ENCODE peak calls at places on chromosomes 13 and 19, in seven cellular contexts. One of them, this sample, is unnamed.

GRCh38 chr19:49210108-49210900 is 52.7 kb downstream of the TRPM4 start:
- DNase-seq in lower lobe of right lung: peak
- DNase-seq in lung: no peak
- DNase-seq in PC-3: peak
- DNase-seq in adrenal gland: peak
- DNase-seq in GM06990: no peak
- DNase-seq in WERI-Rb-1: peak
- DNase-seq in this sample: peak

GRCh38 chr19:30029721-30030510 is 87.9 kb downstream of the URI1 start:
- DNase-seq in PC-3: peak
- DNase-seq in GM06990: peak
- DNase-seq in lower lobe of right lung: no peak
- DNase-seq in lung: no peak
- DNase-seq in WERI-Rb-1: no peak
- DNase-seq in adrenal gland: no peak
- DNase-seq in this sample: peak

GRCh38 chr13:110984798-110985197 is 69.9 kb upstream of the ANKRD10 start:
- DNase-seq in lung: no peak
- DNase-seq in PC-3: no peak
- DNase-seq in adrenal gland: no peak
- DNase-seq in lower lobe of right lung: no peak
- DNase-seq in WERI-Rb-1: no peak
- DNase-seq in GM06990: no peak
- DNase-seq in this sample: no peak

GRCh38 chr13:110554946-110555345 is 6.6 kb downstream of the RAB20 start:
- DNase-seq in WERI-Rb-1: no peak
- DNase-seq in lower lobe of right lung: no peak
- DNase-seq in adrenal gland: no peak
- DNase-seq in lung: no peak
- DNase-seq in GM06990: no peak
- DNase-seq in PC-3: no peak
- DNase-seq in this sample: no peak

GRCh38 chr13:113622791-113623490 is 35.1 kb downstream of the ATP4B start:
- DNase-seq in PC-3: no peak
- DNase-seq in lung: no peak
- DNase-seq in adrenal gland: no peak
- DNase-seq in lower lobe of right lung: peak
- DNase-seq in WERI-Rb-1: no peak
- DNase-seq in GM06990: no peak
- DNase-seq in this sample: no peak

GRCh38 chr13:112966776-112967175 is 2.2 kb upstream of the MCF2L start:
- DNase-seq in adrenal gland: peak
- DNase-seq in GM06990: no peak
- DNase-seq in lung: no peak
- DNase-seq in WERI-Rb-1: no peak
- DNase-seq in lower lobe of right lung: no peak
- DNase-seq in PC-3: no peak
- DNase-seq in this sample: no peak

GRCh38 chr13:36713842-36714241 is 40.0 kb downstream of the SERTM1 start:
- DNase-seq in adrenal gland: no peak
- DNase-seq in lower lobe of right lung: no peak
- DNase-seq in lung: no peak
- DNase-seq in PC-3: peak
- DNase-seq in GM06990: no peak
- DNase-seq in WERI-Rb-1: no peak
- DNase-seq in this sample: peak

GRCh38 chr13:43388282-43389034 is 365.1 kb downstream of the DNAJC15 start:
- DNase-seq in lower lobe of right lung: no peak
- DNase-seq in PC-3: peak
- DNase-seq in WERI-Rb-1: no peak
- DNase-seq in adrenal gland: no peak
- DNase-seq in GM06990: no peak
- DNase-seq in lung: no peak
- DNase-seq in this sample: no peak

GRCh38 chr19:6822311-6822670 is 49.8 kb downstream of the VAV1 start:
- DNase-seq in lower lobe of right lung: peak
- DNase-seq in lung: no peak
- DNase-seq in PC-3: no peak
- DNase-seq in WERI-Rb-1: no peak
- DNase-seq in GM06990: no peak
- DNase-seq in adrenal gland: no peak
- DNase-seq in this sample: no peak

GRCh38 chr19:13981021-13981420 is 25.1 kb downstream of the RFX1 start:
- DNase-seq in lower lobe of right lung: no peak
- DNase-seq in lung: no peak
- DNase-seq in WERI-Rb-1: no peak
- DNase-seq in adrenal gland: no peak
- DNase-seq in PC-3: no peak
- DNase-seq in GM06990: no peak
- DNase-seq in this sample: no peak

GRCh38 chr19:10836478-10837325 is 690 bp upstream of the TMED1 start:
- DNase-seq in adrenal gland: peak
- DNase-seq in GM06990: peak
- DNase-seq in WERI-Rb-1: peak
- DNase-seq in PC-3: no peak
- DNase-seq in lower lobe of right lung: peak
- DNase-seq in lung: peak
- DNase-seq in this sample: peak

GRCh38 chr19:44609219-44609618 is 4.1 kb upstream of the IGSF23 start:
- DNase-seq in PC-3: no peak
- DNase-seq in WERI-Rb-1: no peak
- DNase-seq in lung: no peak
- DNase-seq in GM06990: no peak
- DNase-seq in adrenal gland: no peak
- DNase-seq in lower lobe of right lung: no peak
- DNase-seq in this sample: no peak

GRCh38 chr19:28307963-28308362 is 905.0 kb downstream of the UQCRFS1 start:
- DNase-seq in PC-3: no peak
- DNase-seq in lower lobe of right lung: no peak
- DNase-seq in adrenal gland: no peak
- DNase-seq in GM06990: no peak
- DNase-seq in WERI-Rb-1: no peak
- DNase-seq in lung: no peak
- DNase-seq in this sample: no peak

GRCh38 chr19:58572818-58573657 is at the start of gene MZF1:
- DNase-seq in adrenal gland: peak
- DNase-seq in lung: peak
- DNase-seq in WERI-Rb-1: peak
- DNase-seq in GM06990: peak
- DNase-seq in lower lobe of right lung: peak
- DNase-seq in PC-3: peak
- DNase-seq in this sample: peak

GRCh38 chr13:40445557-40445990 is 220.9 kb downstream of the FOXO1 start:
- DNase-seq in PC-3: peak
- DNase-seq in lung: no peak
- DNase-seq in adrenal gland: peak
- DNase-seq in lower lobe of right lung: peak
- DNase-seq in GM06990: peak
- DNase-seq in WERI-Rb-1: peak
- DNase-seq in this sample: no peak

GRCh38 chr19:13164370-13165090 is 14.3 kb downstream of the IER2 start:
- DNase-seq in adrenal gland: peak
- DNase-seq in GM06990: peak
- DNase-seq in lower lobe of right lung: peak
- DNase-seq in WERI-Rb-1: peak
- DNase-seq in PC-3: peak
- DNase-seq in lung: peak
- DNase-seq in this sample: peak

GRCh38 chr13:28794370-28794769 is 25.8 kb upstream of the MTUS2 start:
- DNase-seq in lower lobe of right lung: no peak
- DNase-seq in adrenal gland: no peak
- DNase-seq in lung: no peak
- DNase-seq in PC-3: no peak
- DNase-seq in GM06990: no peak
- DNase-seq in WERI-Rb-1: no peak
- DNase-seq in this sample: no peak

GRCh38 chr13:48158290-48158689 is 63.4 kb upstream of the MED4 start:
- DNase-seq in lower lobe of right lung: no peak
- DNase-seq in PC-3: no peak
- DNase-seq in WERI-Rb-1: no peak
- DNase-seq in adrenal gland: no peak
- DNase-seq in lung: no peak
- DNase-seq in GM06990: no peak
- DNase-seq in this sample: no peak

GRCh38 chr13:111281751-111282311 is 38.6 kb upstream of the TEX29 start:
- DNase-seq in WERI-Rb-1: no peak
- DNase-seq in adrenal gland: no peak
- DNase-seq in GM06990: no peak
- DNase-seq in lung: no peak
- DNase-seq in PC-3: no peak
- DNase-seq in lower lobe of right lung: no peak
- DNase-seq in this sample: peak

GRCh38 chr13:99617474-99618255 is 116.4 kb downstream of the TM9SF2 start:
- DNase-seq in lung: no peak
- DNase-seq in PC-3: peak
- DNase-seq in lower lobe of right lung: no peak
- DNase-seq in adrenal gland: peak
- DNase-seq in WERI-Rb-1: peak
- DNase-seq in GM06990: no peak
- DNase-seq in this sample: peak

GRCh38 chr19:57269515-57270250 is 10.6 kb upstream of the ZNF460 start:
- DNase-seq in PC-3: peak
- DNase-seq in adrenal gland: no peak
- DNase-seq in GM06990: peak
- DNase-seq in lung: peak
- DNase-seq in WERI-Rb-1: no peak
- DNase-seq in lower lobe of right lung: no peak
- DNase-seq in this sample: peak

GRCh38 chr13:36884235-36884634 is 35.8 kb downstream of the SMAD9 start:
- DNase-seq in lung: no peak
- DNase-seq in lower lobe of right lung: no peak
- DNase-seq in GM06990: no peak
- DNase-seq in adrenal gland: no peak
- DNase-seq in WERI-Rb-1: no peak
- DNase-seq in PC-3: no peak
- DNase-seq in this sample: no peak

GRCh38 chr19:41192574-41193419 is at the start of gene CYP2S1:
- DNase-seq in lung: no peak
- DNase-seq in lower lobe of right lung: peak
- DNase-seq in adrenal gland: no peak
- DNase-seq in WERI-Rb-1: no peak
- DNase-seq in PC-3: peak
- DNase-seq in GM06990: no peak
- DNase-seq in this sample: no peak

GRCh38 chr19:54369082-54369691 is 4.5 kb upstream of the LAIR1 start:
- DNase-seq in lower lobe of right lung: no peak
- DNase-seq in GM06990: no peak
- DNase-seq in lung: no peak
- DNase-seq in adrenal gland: no peak
- DNase-seq in WERI-Rb-1: no peak
- DNase-seq in PC-3: no peak
- DNase-seq in this sample: no peak
- H3K4me3 ChIP-seq in lower lobe of right lung: peak
- H3K4me3 ChIP-seq in GM06990: no peak
- H3K4me3 ChIP-seq in lung: no peak
- H3K4me3 ChIP-seq in adrenal gland: peak
- H3K4me3 ChIP-seq in WERI-Rb-1: no peak
- H3K4me3 ChIP-seq in PC-3: no peak
- H3K4me3 ChIP-seq in this sample: no peak

DNA sequence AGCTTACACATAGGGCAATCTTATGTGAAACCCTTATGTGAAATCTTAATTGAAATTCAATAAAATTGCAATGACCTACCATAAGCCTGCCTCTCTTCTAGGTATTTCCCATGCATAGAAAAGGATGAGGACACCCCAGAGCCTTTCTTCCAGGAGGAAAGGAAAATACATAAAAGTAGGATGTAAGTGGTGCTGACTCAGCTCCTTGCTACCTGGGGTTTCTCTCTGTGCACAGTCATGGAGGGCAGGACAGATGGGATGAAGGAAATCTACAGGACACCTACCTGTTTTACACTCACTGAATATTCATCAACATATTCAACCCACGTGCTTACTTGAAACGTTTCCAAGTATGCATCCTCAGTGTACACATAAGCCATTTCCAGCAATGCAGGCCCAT is 1299.2 kb upstream of the SLC10A2 start:
- DNase-seq in lower lobe of right lung: no peak
- DNase-seq in GM06990: no peak
- DNase-seq in WERI-Rb-1: no peak
- DNase-seq in adrenal gland: no peak
- DNase-seq in PC-3: no peak
- DNase-seq in lung: no peak
- DNase-seq in this sample: no peak
- H3K4me3 ChIP-seq in lower lobe of right lung: no peak
- H3K4me3 ChIP-seq in GM06990: no peak
- H3K4me3 ChIP-seq in WERI-Rb-1: no peak
- H3K4me3 ChIP-seq in adrenal gland: no peak
- H3K4me3 ChIP-seq in PC-3: no peak
- H3K4me3 ChIP-seq in lung: no peak
- H3K4me3 ChIP-seq in this sample: no peak

DNA sequence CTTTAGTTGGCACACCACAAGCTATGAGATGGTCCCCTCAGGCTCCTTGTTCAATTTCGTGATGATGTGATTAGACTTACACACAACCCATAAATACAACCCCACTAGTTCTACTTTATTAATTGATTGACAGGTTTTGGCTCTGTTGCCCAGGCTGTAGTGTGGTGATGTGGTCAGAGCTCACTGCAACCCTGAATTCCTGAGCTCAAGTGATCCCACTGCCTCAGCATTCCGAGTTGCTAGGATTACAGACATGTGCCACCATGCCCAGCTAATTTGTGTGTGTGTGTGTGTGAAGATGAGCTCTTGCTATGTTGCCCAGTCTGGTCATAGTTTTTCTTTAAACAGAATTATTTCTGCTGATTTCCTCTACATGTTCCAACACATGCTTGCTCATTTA is 17.5 kb upstream of the HTR2A start:
- DNase-seq in GM06990: no peak
- DNase-seq in lower lobe of right lung: no peak
- DNase-seq in WERI-Rb-1: no peak
- DNase-seq in adrenal gland: no peak
- DNase-seq in lung: no peak
- DNase-seq in PC-3: no peak
- DNase-seq in this sample: no peak
- H3K4me3 ChIP-seq in GM06990: no peak
- H3K4me3 ChIP-seq in lower lobe of right lung: no peak
- H3K4me3 ChIP-seq in WERI-Rb-1: no peak
- H3K4me3 ChIP-seq in adrenal gland: no peak
- H3K4me3 ChIP-seq in lung: no peak
- H3K4me3 ChIP-seq in PC-3: no peak
- H3K4me3 ChIP-seq in this sample: no peak

DNA sequence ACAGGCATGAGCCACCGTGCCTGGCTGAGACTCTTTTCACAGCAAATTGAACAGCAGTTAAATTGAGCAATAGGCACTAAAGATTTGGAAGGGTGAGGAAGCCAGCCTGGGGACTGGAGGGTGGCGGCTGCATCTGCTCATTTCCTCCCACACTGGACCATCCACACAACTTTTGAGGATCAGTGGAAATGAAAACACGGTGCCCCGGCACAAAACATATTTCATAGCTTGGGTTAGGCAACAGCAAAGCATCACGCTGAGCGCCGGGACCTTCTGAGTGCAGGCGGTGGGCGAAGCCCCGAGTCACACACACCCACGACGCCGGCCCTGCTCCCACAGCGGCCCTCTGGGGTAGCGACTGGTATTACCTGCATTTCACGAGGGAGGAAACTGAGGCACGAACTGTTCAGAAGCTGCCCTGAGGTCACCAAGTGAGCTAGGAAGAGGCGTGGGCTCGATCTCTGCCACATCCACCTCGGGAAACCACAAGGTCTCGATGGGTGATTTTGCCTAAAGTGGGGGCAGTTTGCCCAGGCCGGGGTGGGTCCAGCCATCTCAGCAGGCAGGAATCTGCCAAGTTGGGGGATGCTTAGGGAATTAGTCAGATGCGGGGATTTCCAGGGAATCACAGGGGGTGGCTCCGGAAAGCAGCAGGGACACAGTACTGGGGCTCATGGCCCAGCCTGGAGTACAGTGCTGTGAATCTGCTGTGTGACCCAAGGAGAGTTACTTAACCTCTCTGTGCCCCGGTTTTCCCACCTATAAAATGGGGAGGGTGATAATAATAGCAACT is 3.5 kb upstream of the SBNO2 start:
- DNase-seq in adrenal gland: no peak
- DNase-seq in PC-3: peak
- DNase-seq in GM06990: no peak
- DNase-seq in WERI-Rb-1: no peak
- DNase-seq in lung: no peak
- DNase-seq in lower lobe of right lung: no peak
- DNase-seq in this sample: peak
- H3K4me3 ChIP-seq in adrenal gland: no peak
- H3K4me3 ChIP-seq in PC-3: peak
- H3K4me3 ChIP-seq in GM06990: no peak
- H3K4me3 ChIP-seq in WERI-Rb-1: no peak
- H3K4me3 ChIP-seq in lung: no peak
- H3K4me3 ChIP-seq in lower lobe of right lung: no peak
- H3K4me3 ChIP-seq in this sample: no peak

This sample was measured in foreskin fibroblast.